ENCODE peak calls at places on chromosome 17, in six cellular contexts. One of them, this sample, is unnamed.

GRCh38 chr17:50262001-50262794 is 12.1 kb upstream of the TMEM92 start:
- DNase-seq in neuronal stem cell: no peak
- DNase-seq in mesenchymal stem cell: no peak
- DNase-seq in IMR-90: no peak
- DNase-seq in trophoblast cell: no peak
- DNase-seq in H9: peak
- DNase-seq in this sample: no peak

GRCh38 chr17:80803451-80804428 is 187.9 kb upstream of the CHMP6 start:
- DNase-seq in neuronal stem cell: no peak
- DNase-seq in mesenchymal stem cell: no peak
- DNase-seq in IMR-90: no peak
- DNase-seq in trophoblast cell: no peak
- DNase-seq in H9: peak
- DNase-seq in this sample: no peak

GRCh38 chr17:56601613-56602012 is 8.1 kb downstream of the NOG start:
- DNase-seq in neuronal stem cell: no peak
- DNase-seq in mesenchymal stem cell: no peak
- DNase-seq in IMR-90: no peak
- DNase-seq in trophoblast cell: peak
- DNase-seq in H9: no peak
- DNase-seq in this sample: no peak

GRCh38 chr17:19771971-19772630 is 24.0 kb upstream of the ALDH3A1 start:
- DNase-seq in neuronal stem cell: no peak
- DNase-seq in mesenchymal stem cell: no peak
- DNase-seq in IMR-90: no peak
- DNase-seq in trophoblast cell: no peak
- DNase-seq in H9: no peak
- DNase-seq in this sample: no peak

GRCh38 chr17:74513987-74514631 is 17.2 kb downstream of the CD300LB start:
- DNase-seq in neuronal stem cell: peak
- DNase-seq in mesenchymal stem cell: peak
- DNase-seq in IMR-90: peak
- DNase-seq in trophoblast cell: peak
- DNase-seq in H9: peak
- DNase-seq in this sample: peak

GRCh38 chr17:55527520-55528118 is 16.4 kb upstream of the SMIM36 start:
- DNase-seq in neuronal stem cell: peak
- DNase-seq in mesenchymal stem cell: peak
- DNase-seq in IMR-90: peak
- DNase-seq in trophoblast cell: peak
- DNase-seq in H9: peak
- DNase-seq in this sample: peak

GRCh38 chr17:4270746-4271145 is 7.0 kb upstream of the ANKFY1 start:
- DNase-seq in neuronal stem cell: no peak
- DNase-seq in mesenchymal stem cell: no peak
- DNase-seq in IMR-90: no peak
- DNase-seq in trophoblast cell: no peak
- DNase-seq in H9: no peak
- DNase-seq in this sample: no peak

GRCh38 chr17:75081611-75082540 is 5.9 kb upstream of the SLC16A5 start:
- DNase-seq in neuronal stem cell: no peak
- DNase-seq in mesenchymal stem cell: no peak
- DNase-seq in IMR-90: no peak
- DNase-seq in trophoblast cell: no peak
- DNase-seq in H9: no peak
- DNase-seq in this sample: no peak

GRCh38 chr17:59752446-59752845 is 45.0 kb downstream of the VMP1 start:
- DNase-seq in neuronal stem cell: no peak
- DNase-seq in mesenchymal stem cell: no peak
- DNase-seq in IMR-90: peak
- DNase-seq in trophoblast cell: no peak
- DNase-seq in H9: no peak
- DNase-seq in this sample: no peak

DNA sequence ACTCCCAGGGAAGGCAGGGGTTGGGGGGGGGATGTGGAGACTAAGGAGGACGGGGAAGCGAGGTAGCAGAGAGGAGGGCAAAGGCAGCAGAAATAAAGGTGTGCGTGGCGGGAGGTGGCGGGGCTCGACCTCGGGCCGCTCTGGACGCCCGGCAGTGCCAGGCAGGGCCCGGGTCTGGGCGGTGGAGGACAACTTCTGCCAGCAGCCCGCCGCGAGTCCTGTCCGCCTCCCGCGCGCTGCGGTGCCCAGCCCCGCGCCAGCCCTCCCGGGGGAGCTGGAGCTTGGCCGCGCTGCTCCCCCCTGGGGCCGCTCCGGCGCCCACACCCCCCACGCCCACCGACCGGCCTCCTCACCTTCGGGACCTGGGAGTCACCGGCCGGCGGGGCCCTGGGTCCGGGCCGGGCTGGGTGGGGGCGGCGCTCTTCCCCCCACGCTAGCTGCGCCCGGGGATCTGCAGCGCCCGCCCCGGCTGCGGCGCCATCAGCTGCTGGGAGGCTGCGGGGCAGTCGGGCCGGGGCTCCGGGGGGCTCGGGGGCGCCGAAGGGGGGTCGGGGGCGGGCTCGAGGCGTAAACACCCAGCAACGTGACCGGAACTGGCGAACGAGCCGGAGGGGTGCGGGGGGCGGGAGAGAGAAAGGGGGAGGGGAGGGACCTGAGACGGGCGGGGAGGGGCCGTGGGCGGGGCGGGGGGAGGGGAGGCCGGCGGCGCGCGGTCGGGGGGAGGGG is at the start of gene CCDC92B:
- DNase-seq in neuronal stem cell: peak
- DNase-seq in mesenchymal stem cell: no peak
- DNase-seq in IMR-90: no peak
- DNase-seq in trophoblast cell: no peak
- DNase-seq in H9: peak
- DNase-seq in this sample: no peak
- H2BK5ac ChIP-seq in neuronal stem cell: no peak
- H2BK5ac ChIP-seq in mesenchymal stem cell: no peak
- H2BK5ac ChIP-seq in IMR-90: no peak
- H2BK5ac ChIP-seq in trophoblast cell: no peak
- H2BK5ac ChIP-seq in H9: no peak
- H2BK5ac ChIP-seq in this sample: no peak

DNA sequence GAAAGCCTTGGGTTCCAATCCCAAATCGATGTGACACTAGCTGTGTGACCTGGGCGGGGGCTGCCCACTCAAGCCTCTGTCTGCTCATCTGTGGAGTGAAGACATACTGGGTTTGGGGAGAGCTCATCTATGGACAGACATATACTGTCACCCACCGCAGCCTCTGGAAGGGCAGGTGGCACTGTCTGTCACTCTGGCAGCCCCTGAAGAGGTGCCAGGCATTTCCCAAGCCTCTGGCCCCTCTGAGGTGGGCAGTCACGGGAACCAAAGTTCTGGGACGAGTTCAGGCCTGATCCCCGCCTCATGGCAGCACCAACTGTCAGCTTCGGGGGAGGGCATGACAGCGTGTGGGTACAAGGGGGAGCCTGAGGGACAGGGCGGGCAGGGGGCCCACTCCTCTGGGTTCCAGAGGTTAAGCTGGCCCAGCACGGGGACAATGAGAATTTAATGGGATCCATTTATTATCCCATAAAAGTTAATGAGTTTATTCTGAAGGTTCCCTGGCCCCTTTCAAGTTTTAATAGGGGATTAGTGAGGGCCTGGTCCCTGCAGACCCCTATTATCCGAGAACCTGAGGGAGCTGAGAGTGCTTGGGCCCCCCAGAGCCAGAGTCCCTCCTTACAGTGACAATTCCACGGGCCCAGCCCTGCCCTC is 19.0 kb downstream of the SEZ6 start:
- DNase-seq in neuronal stem cell: no peak
- DNase-seq in mesenchymal stem cell: no peak
- DNase-seq in IMR-90: no peak
- DNase-seq in trophoblast cell: no peak
- DNase-seq in H9: no peak
- DNase-seq in this sample: no peak
- H2BK120ac ChIP-seq in neuronal stem cell: peak
- H2BK120ac ChIP-seq in mesenchymal stem cell: no peak
- H2BK120ac ChIP-seq in IMR-90: no peak
- H2BK120ac ChIP-seq in trophoblast cell: no peak
- H2BK120ac ChIP-seq in H9: no peak
- H2BK120ac ChIP-seq in this sample: no peak

GRCh38 chr17:58387834-58388233 is 29.5 kb downstream of the RNF43 start:
- DNase-seq in neuronal stem cell: no peak
- DNase-seq in mesenchymal stem cell: no peak
- DNase-seq in IMR-90: no peak
- DNase-seq in trophoblast cell: no peak
- DNase-seq in H9: no peak
- DNase-seq in this sample: no peak
- H2BK5ac ChIP-seq in neuronal stem cell: no peak
- H2BK5ac ChIP-seq in mesenchymal stem cell: no peak
- H2BK5ac ChIP-seq in IMR-90: no peak
- H2BK5ac ChIP-seq in trophoblast cell: no peak
- H2BK5ac ChIP-seq in H9: no peak
- H2BK5ac ChIP-seq in this sample: no peak

GRCh38 chr17:48818361-48818841 is 1.4 kb upstream of the TTLL6 start:
- DNase-seq in neuronal stem cell: no peak
- DNase-seq in mesenchymal stem cell: no peak
- DNase-seq in IMR-90: no peak
- DNase-seq in trophoblast cell: no peak
- DNase-seq in H9: peak
- DNase-seq in this sample: peak
- H2BK120ac ChIP-seq in neuronal stem cell: no peak
- H2BK120ac ChIP-seq in mesenchymal stem cell: no peak
- H2BK120ac ChIP-seq in IMR-90: no peak
- H2BK120ac ChIP-seq in trophoblast cell: no peak
- H2BK120ac ChIP-seq in H9: no peak
- H2BK120ac ChIP-seq in this sample: no peak

GRCh38 chr17:58310511-58311428 is 17.8 kb downstream of the TSPOAP1 start:
- DNase-seq in neuronal stem cell: no peak
- DNase-seq in mesenchymal stem cell: no peak
- DNase-seq in IMR-90: no peak
- DNase-seq in trophoblast cell: no peak
- DNase-seq in H9: no peak
- DNase-seq in this sample: no peak
- H2BK5ac ChIP-seq in neuronal stem cell: no peak
- H2BK5ac ChIP-seq in mesenchymal stem cell: no peak
- H2BK5ac ChIP-seq in IMR-90: no peak
- H2BK5ac ChIP-seq in trophoblast cell: no peak
- H2BK5ac ChIP-seq in H9: no peak
- H2BK5ac ChIP-seq in this sample: no peak

DNA sequence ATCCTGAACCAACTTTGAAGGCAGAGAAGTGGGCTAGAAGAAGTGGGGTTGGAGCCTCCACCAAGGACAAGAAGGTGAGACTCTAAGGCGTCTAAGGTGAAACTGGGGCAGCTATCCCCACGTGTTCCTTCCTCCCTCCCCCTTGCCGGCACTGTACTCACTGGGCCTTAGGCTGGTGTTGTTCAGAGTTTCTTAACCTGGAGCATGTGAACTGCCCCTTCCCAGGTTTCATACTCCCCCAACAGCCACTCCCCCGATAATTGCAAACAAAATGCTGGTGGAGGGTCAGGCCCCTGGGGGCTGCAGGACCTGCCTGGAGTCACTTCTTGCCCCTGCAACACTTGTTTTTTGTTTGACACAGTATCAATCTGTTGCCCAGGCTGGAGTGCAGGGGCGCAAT is 7.3 kb upstream of the SOCS3 start:
- DNase-seq in neuronal stem cell: no peak
- DNase-seq in mesenchymal stem cell: no peak
- DNase-seq in IMR-90: no peak
- DNase-seq in trophoblast cell: no peak
- DNase-seq in H9: no peak
- DNase-seq in this sample: no peak
- H2BK120ac ChIP-seq in neuronal stem cell: peak
- H2BK120ac ChIP-seq in mesenchymal stem cell: no peak
- H2BK120ac ChIP-seq in IMR-90: no peak
- H2BK120ac ChIP-seq in trophoblast cell: peak
- H2BK120ac ChIP-seq in H9: no peak
- H2BK120ac ChIP-seq in this sample: no peak

This sample was measured in mesendoderm.